ENCODE peak calls at places on chromosome 13, in ten cellular contexts. N is T-helper 1 cell; O is heart left ventricle; X is choroid plexus epithelial cell; B is hepatic stellate cell; V is activated CD4-positive, alpha-beta memory T cell treated with anti-CD3 and anti-CD28 coated beads, Interleukin-2, amount 10 ng/mL, durations not matched to agents 7 days and 5 days; H is right atrium auricular region; M is keratinocyte; G is HuH-7; C is activated naive CD4-positive, alpha-beta T cell. R is an unnamed sample.

GRCh38 chr13:105177265-105177900 is 1358.1 kb downstream of the EFNB2 start:
- DNase-seq in N (no peak), O (no peak), X (peak), B (no peak), V (no peak), H (no peak), M (no peak), G (no peak), C (no peak), R (no peak)

GRCh38 chr13:30103161-30103858 is 204.0 kb downstream of the KATNAL1 start:
- DNase-seq in N (no peak), O (no peak), X (no peak), B (no peak), V (no peak), H (no peak), M (no peak), G (no peak), C (no peak), R (no peak)

GRCh38 chr13:47455581-47455980 is 545.5 kb downstream of the SUCLA2 start:
- DNase-seq in N (no peak), O (no peak), X (peak), B (no peak), V (no peak), H (no peak), M (no peak), G (no peak), C (no peak), R (no peak)

GRCh38 chr13:30463820-30464495 is 1.8 kb downstream of the HMGB1 start:
- DNase-seq in N (peak), O (peak), X (peak), B (peak), V (peak), H (peak), M (no peak), G (peak), C (peak), R (peak)

GRCh38 chr13:96994030-96994848 is at the start of gene OXGR1:
- DNase-seq in N (no peak), O (peak), X (no peak), B (no peak), V (no peak), H (no peak), M (no peak), G (no peak), C (no peak), R (no peak)

GRCh38 chr13:110942248-110942981 is 27.5 kb upstream of the ANKRD10 start:
- DNase-seq in N (no peak), O (no peak), X (peak), B (no peak), V (no peak), H (no peak), M (no peak), G (no peak), C (no peak), R (peak)

GRCh38 chr13:112771877-112772538 is 82.2 kb downstream of the ATP11A start:
- DNase-seq in N (no peak), O (no peak), X (no peak), B (no peak), V (no peak), H (no peak), M (no peak), G (no peak), C (no peak), R (no peak)

GRCh38 chr13:81888855-81889254 is 1547.9 kb upstream of the SPRY2 start:
- DNase-seq in N (no peak), O (no peak), X (no peak), B (no peak), V (no peak), H (no peak), M (no peak), G (no peak), C (no peak), R (no peak)

GRCh38 chr13:45055902-45056648 is 64.2 kb upstream of the GTF2F2 start:
- DNase-seq in N (no peak), O (no peak), X (peak), B (no peak), V (no peak), H (no peak), M (peak), G (no peak), C (no peak), R (no peak)

GRCh38 chr13:42075517-42075916 is 27.1 kb downstream of the DGKH start:
- DNase-seq in N (no peak), O (no peak), X (no peak), B (no peak), V (no peak), H (no peak), M (no peak), G (no peak), C (no peak), R (no peak)

GRCh38 chr13:26300140-26300539 is 46.2 kb downstream of the CDK8 start:
- DNase-seq in N (no peak), O (no peak), X (peak), B (peak), V (no peak), H (no peak), M (no peak), G (no peak), C (no peak), R (no peak)

GRCh38 chr13:44219808-44220544 is 153.6 kb upstream of the SERP2 start:
- DNase-seq in N (no peak), O (no peak), X (peak), B (peak), V (no peak), H (no peak), M (no peak), G (no peak), C (no peak), R (no peak)

GRCh38 chr13:98406475-98406874 is 170.4 kb downstream of the STK24 start:
- DNase-seq in N (no peak), O (no peak), X (no peak), B (no peak), V (no peak), H (no peak), M (no peak), G (no peak), C (no peak), R (no peak)

GRCh38 chr13:59318320-59318930 is 845.3 kb downstream of the DIAPH3 start:
- DNase-seq in N (no peak), O (peak), X (peak), B (peak), V (peak), H (peak), M (peak), G (peak), C (peak), R (peak)

GRCh38 chr13:29753593-29754485 is 96.6 kb downstream of the UBL3 start:
- DNase-seq in N (no peak), O (no peak), X (no peak), B (no peak), V (no peak), H (no peak), M (no peak), G (no peak), C (no peak), R (no peak)

GRCh38 chr13:28161370-28161769 is 23.0 kb downstream of the PAN3 start:
- DNase-seq in N (no peak), O (no peak), X (peak), B (no peak), V (no peak), H (no peak), M (no peak), G (no peak), C (no peak), R (no peak)

GRCh38 chr13:34364633-34365032 is 546.7 kb downstream of the RFC3 start:
- DNase-seq in N (no peak), O (no peak), X (peak), B (no peak), V (no peak), H (no peak), M (no peak), G (no peak), C (no peak), R (no peak)

GRCh38 chr13:94455414-94455813 is 24.1 kb downstream of the DCT start:
- DNase-seq in N (no peak), O (no peak), X (no peak), B (no peak), V (no peak), H (no peak), M (no peak), G (no peak), C (no peak), R (no peak)

GRCh38 chr13:112071011-112071901 is 4.3 kb downstream of the SOX1 start:
- DNase-seq in N (no peak), O (no peak), X (no peak), B (no peak), V (no peak), H (no peak), M (no peak), G (no peak), C (no peak), R (no peak)

GRCh38 chr13:81872581-81872980 is 1531.7 kb upstream of the SPRY2 start:
- DNase-seq in N (no peak), O (no peak), X (peak), B (no peak), V (no peak), H (no peak), M (no peak), G (no peak), C (no peak), R (no peak)

GRCh38 chr13:45850020-45850613 is 1.4 kb downstream of the SIAH3 start:
- DNase-seq in N (no peak), O (no peak), X (no peak), B (no peak), V (no peak), H (no peak), M (no peak), G (no peak), C (no peak), R (no peak)

GRCh38 chr13:43988302-43988701 is 108.6 kb downstream of the LACC1 start:
- DNase-seq in N (no peak), O (no peak), X (peak), B (no peak), V (no peak), H (no peak), M (no peak), G (no peak), C (no peak), R (no peak)

GRCh38 chr13:50596776-50597203 is 246.7 kb downstream of the DLEU7 start:
- DNase-seq in N (no peak), O (no peak), X (no peak), B (no peak), V (no peak), H (no peak), M (no peak), G (no peak), C (no peak), R (no peak)

GRCh38 chr13:89029062-89029461 is 1357.9 kb downstream of the SLITRK5 start:
- DNase-seq in N (no peak), O (no peak), X (no peak), B (no peak), V (no peak), H (no peak), M (no peak), G (no peak), C (no peak), R (no peak)

GRCh38 chr13:73914119-73914518 is 220.1 kb downstream of the KLF12 start:
- DNase-seq in N (no peak), O (peak), X (peak), B (no peak), V (no peak), H (no peak), M (no peak), G (no peak), C (no peak), R (peak)

GRCh38 chr13:57629821-57630235 is 1.7 kb upstream of the PCDH17 start:
- DNase-seq in N (peak), O (peak), X (peak), B (peak), V (peak), H (peak), M (no peak), G (peak), C (no peak), R (no peak)

GRCh38 chr13:114047358-114047881 is 73.5 kb upstream of the C13orf46 start:
- DNase-seq in N (no peak), O (no peak), X (peak), B (no peak), V (no peak), H (no peak), M (no peak), G (no peak), C (no peak), R (no peak)

GRCh38 chr13:101514695-101515275 is 62.3 kb downstream of the ITGBL1 start:
- DNase-seq in N (no peak), O (no peak), X (peak), B (no peak), V (no peak), H (no peak), M (no peak), G (peak), C (no peak), R (peak)

GRCh38 chr13:30752201-30752797 is 17.0 kb downstream of the ALOX5AP start:
- DNase-seq in N (no peak), O (peak), X (peak), B (peak), V (no peak), H (no peak), M (no peak), G (no peak), C (no peak), R (no peak)

GRCh38 chr13:74868044-74868443 is 613.9 kb downstream of the TBC1D4 start:
- DNase-seq in N (no peak), O (no peak), X (peak), B (no peak), V (no peak), H (no peak), M (no peak), G (no peak), C (no peak), R (no peak)

GRCh38 chr13:49098771-49099512 is 121.2 kb upstream of the MLNR start:
- DNase-seq in N (no peak), O (no peak), X (peak), B (no peak), V (no peak), H (no peak), M (no peak), G (no peak), C (no peak), R (no peak)

GRCh38 chr13:29583073-29583785 is 12.3 kb downstream of the SLC7A1 start:
- DNase-seq in N (no peak), O (no peak), X (peak), B (peak), V (no peak), H (no peak), M (peak), G (no peak), C (no peak), R (no peak)

GRCh38 chr13:100951031-100951430 is 276.4 kb upstream of the TMTC4 start:
- DNase-seq in N (no peak), O (no peak), X (no peak), B (no peak), V (no peak), H (no peak), M (no peak), G (no peak), C (no peak), R (no peak)